ENCODE peak calls at places on chromosomes 4 and X, in seven cellular contexts. One of them, this sample, is unnamed. For H3K4me1 and H3K36me3, the result is how much of the 10 kb centered on the place peaks cover.

GRCh38 chr4:26879805-26880204 is 19.2 kb downstream of the STIM2 start:
- DNase-seq in fibroblast of lung: peak
- DNase-seq in IMR-90: no peak
- DNase-seq in colonic mucosa: no peak
- DNase-seq in mammary epithelial cell: no peak
- DNase-seq in ascending aorta: no peak
- DNase-seq in psoas muscle: no peak
- DNase-seq in this sample: no peak

GRCh38 chrX:63746278-63746677 is 38.7 kb downstream of the ARHGEF9 start:
- DNase-seq in mammary epithelial cell: peak
- DNase-seq in IMR-90: no peak
- DNase-seq in colonic mucosa: no peak
- DNase-seq in psoas muscle: no peak
- DNase-seq in ascending aorta: no peak
- DNase-seq in fibroblast of lung: no peak
- DNase-seq in this sample: peak

GRCh38 chr4:124710911-124711310 is 1.6 kb downstream of the ANKRD50 start:
- DNase-seq in colonic mucosa: peak
- DNase-seq in ascending aorta: no peak
- DNase-seq in IMR-90: no peak
- DNase-seq in psoas muscle: peak
- DNase-seq in mammary epithelial cell: peak
- DNase-seq in fibroblast of lung: peak
- DNase-seq in this sample: peak

GRCh38 chr4:118352843-118353373 is at the start of gene PRSS12:
- DNase-seq in colonic mucosa: peak
- DNase-seq in mammary epithelial cell: peak
- DNase-seq in IMR-90: peak
- DNase-seq in psoas muscle: peak
- DNase-seq in fibroblast of lung: peak
- DNase-seq in ascending aorta: no peak
- DNase-seq in this sample: peak

GRCh38 chrX:142156567-142156966 is 48.5 kb downstream of the MAGEC2 start:
- DNase-seq in mammary epithelial cell: no peak
- DNase-seq in psoas muscle: no peak
- DNase-seq in fibroblast of lung: no peak
- DNase-seq in colonic mucosa: no peak
- DNase-seq in IMR-90: no peak
- DNase-seq in ascending aorta: no peak
- DNase-seq in this sample: no peak

GRCh38 chr4:156291317-156291716 is 337.7 kb upstream of the CTSO start:
- DNase-seq in psoas muscle: no peak
- DNase-seq in IMR-90: peak
- DNase-seq in mammary epithelial cell: peak
- DNase-seq in ascending aorta: no peak
- DNase-seq in colonic mucosa: no peak
- DNase-seq in fibroblast of lung: peak
- DNase-seq in this sample: no peak

GRCh38 chr4:106773106-106773905 is 262.8 kb downstream of the DKK2 start:
- DNase-seq in fibroblast of lung: peak
- DNase-seq in ascending aorta: no peak
- DNase-seq in colonic mucosa: no peak
- DNase-seq in IMR-90: no peak
- DNase-seq in psoas muscle: no peak
- DNase-seq in mammary epithelial cell: peak
- DNase-seq in this sample: no peak

GRCh38 chrX:14865201-14865600 is 7.7 kb downstream of the FANCB start:
- DNase-seq in IMR-90: peak
- DNase-seq in ascending aorta: no peak
- DNase-seq in fibroblast of lung: peak
- DNase-seq in colonic mucosa: no peak
- DNase-seq in mammary epithelial cell: no peak
- DNase-seq in psoas muscle: no peak
- DNase-seq in this sample: no peak

GRCh38 chr4:88320780-88321373 is 36.5 kb upstream of the PPM1K start:
- DNase-seq in fibroblast of lung: peak
- DNase-seq in ascending aorta: no peak
- DNase-seq in colonic mucosa: peak
- DNase-seq in psoas muscle: no peak
- DNase-seq in IMR-90: no peak
- DNase-seq in mammary epithelial cell: no peak
- DNase-seq in this sample: peak

GRCh38 chr4:177047070-177047850 is 254.5 kb upstream of the VEGFC start:
- DNase-seq in colonic mucosa: peak
- DNase-seq in fibroblast of lung: peak
- DNase-seq in ascending aorta: no peak
- DNase-seq in psoas muscle: peak
- DNase-seq in IMR-90: peak
- DNase-seq in mammary epithelial cell: peak
- DNase-seq in this sample: peak

GRCh38 chr4:15702941-15703403 is at the start of gene BST1:
- DNase-seq in IMR-90: peak
- DNase-seq in mammary epithelial cell: peak
- DNase-seq in psoas muscle: peak
- DNase-seq in colonic mucosa: peak
- DNase-seq in ascending aorta: peak
- DNase-seq in fibroblast of lung: peak
- DNase-seq in this sample: peak

GRCh38 chr4:84063618-84064017 is 435.5 kb downstream of the NKX6-1 start:
- DNase-seq in ascending aorta: no peak
- DNase-seq in colonic mucosa: no peak
- DNase-seq in fibroblast of lung: no peak
- DNase-seq in psoas muscle: no peak
- DNase-seq in mammary epithelial cell: no peak
- DNase-seq in IMR-90: no peak
- DNase-seq in this sample: no peak

DNA sequence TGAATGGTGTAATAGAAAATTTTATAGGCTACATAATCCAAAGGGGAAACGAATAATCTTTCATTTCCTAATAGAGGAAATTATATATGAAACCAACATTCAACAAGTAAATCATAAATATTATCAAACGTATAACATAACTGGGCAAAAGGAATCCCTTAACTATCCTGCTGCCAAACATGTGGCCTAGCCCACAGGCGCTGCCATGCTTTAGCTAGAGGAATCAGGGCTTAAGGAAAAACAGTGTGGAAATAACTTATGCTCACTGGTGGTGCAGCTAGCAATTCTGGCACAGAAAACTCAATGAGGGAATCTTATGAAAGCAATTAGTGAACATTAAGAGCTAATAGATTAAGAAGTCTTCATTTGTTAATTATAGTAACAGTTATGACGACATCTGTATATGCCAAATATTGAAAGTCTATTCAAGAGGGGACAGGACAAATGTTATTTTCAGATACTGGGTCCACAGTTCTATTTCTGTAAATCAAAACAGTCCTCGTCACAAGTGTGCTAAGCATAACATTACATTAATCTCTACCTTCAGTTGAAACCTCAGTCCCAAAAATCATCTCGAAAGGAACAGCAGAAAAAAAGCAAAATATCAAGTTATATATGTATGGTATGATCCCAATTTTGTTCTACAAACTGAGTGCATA is 70.5 kb downstream of the APBB2 start:
- DNase-seq in colonic mucosa: no peak
- DNase-seq in fibroblast of lung: peak
- DNase-seq in IMR-90: no peak
- DNase-seq in ascending aorta: no peak
- DNase-seq in mammary epithelial cell: no peak
- DNase-seq in psoas muscle: no peak
- DNase-seq in this sample: no peak
- H3K4me1 ChIP-seq in colonic mucosa: under half
- H3K4me1 ChIP-seq in fibroblast of lung: under half
- H3K4me1 ChIP-seq in IMR-90: under half
- H3K4me1 ChIP-seq in ascending aorta: under half
- H3K4me1 ChIP-seq in mammary epithelial cell: half or more
- H3K4me1 ChIP-seq in psoas muscle: under half
- H3K4me1 ChIP-seq in this sample: under half

DNA sequence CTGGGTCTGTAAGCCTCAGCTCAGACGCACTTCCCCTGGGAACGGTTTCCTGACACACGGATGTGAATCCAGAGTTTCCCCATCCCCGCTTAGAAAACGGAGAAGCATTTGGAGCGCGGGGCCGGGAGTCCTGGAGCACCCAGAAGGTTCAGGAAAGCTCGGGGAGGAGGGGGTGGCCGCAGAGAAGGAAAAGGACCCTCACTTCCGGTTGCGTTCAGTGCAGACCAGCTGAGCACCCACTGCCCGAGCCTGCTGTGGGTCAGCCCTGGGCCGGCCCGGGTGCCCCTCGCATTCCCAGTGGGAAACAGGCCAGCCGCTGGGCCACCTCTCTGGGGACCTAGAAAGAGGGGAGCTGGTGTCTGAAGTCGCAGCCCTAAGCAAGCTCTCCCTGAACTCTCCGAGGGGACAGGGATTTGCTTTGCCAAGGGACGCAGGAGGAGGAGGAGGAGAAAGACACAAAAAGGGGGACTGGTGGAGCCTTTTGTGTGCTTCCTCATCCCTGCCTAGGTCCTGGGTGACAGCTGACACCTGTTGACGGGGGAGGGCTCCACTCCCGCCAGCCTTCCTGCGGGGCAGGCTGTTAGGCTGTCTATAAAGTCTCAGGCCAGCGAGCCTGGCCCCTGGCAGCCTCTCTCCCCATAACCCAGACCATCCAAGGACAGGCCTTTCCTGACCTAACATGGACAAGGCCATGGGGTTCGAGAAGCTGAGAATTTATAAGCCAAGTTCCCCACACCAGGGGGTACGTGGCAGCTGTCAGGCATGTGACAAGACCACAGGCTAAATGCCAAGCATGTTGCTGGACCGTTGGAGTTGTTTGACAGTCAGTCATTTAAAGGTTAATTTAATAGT is 696 bp upstream of the EVC2 start:
- DNase-seq in fibroblast of lung: no peak
- DNase-seq in mammary epithelial cell: no peak
- DNase-seq in ascending aorta: no peak
- DNase-seq in colonic mucosa: no peak
- DNase-seq in psoas muscle: no peak
- DNase-seq in IMR-90: no peak
- DNase-seq in this sample: no peak
- H3K4me3 ChIP-seq in fibroblast of lung: peak
- H3K4me3 ChIP-seq in mammary epithelial cell: peak
- H3K4me3 ChIP-seq in ascending aorta: peak
- H3K4me3 ChIP-seq in colonic mucosa: peak
- H3K4me3 ChIP-seq in psoas muscle: peak
- H3K4me3 ChIP-seq in IMR-90: peak
- H3K4me3 ChIP-seq in this sample: peak

GRCh38 chr4:61723492-61723891 is 523.4 kb downstream of the ADGRL3 start:
- DNase-seq in colonic mucosa: no peak
- DNase-seq in fibroblast of lung: no peak
- DNase-seq in psoas muscle: no peak
- DNase-seq in mammary epithelial cell: no peak
- DNase-seq in ascending aorta: no peak
- DNase-seq in IMR-90: no peak
- DNase-seq in this sample: no peak
- H3K36me3 ChIP-seq in colonic mucosa: under half
- H3K36me3 ChIP-seq in fibroblast of lung: under half
- H3K36me3 ChIP-seq in psoas muscle: under half
- H3K36me3 ChIP-seq in mammary epithelial cell: under half
- H3K36me3 ChIP-seq in ascending aorta: under half
- H3K36me3 ChIP-seq in IMR-90: under half
- H3K36me3 ChIP-seq in this sample: under half

GRCh38 chr4:85478576-85478975 is 3.6 kb downstream of the ARHGAP24 start:
- DNase-seq in colonic mucosa: no peak
- DNase-seq in psoas muscle: no peak
- DNase-seq in IMR-90: no peak
- DNase-seq in ascending aorta: no peak
- DNase-seq in mammary epithelial cell: no peak
- DNase-seq in fibroblast of lung: peak
- DNase-seq in this sample: no peak
- H3K4me1 ChIP-seq in colonic mucosa: under half
- H3K4me1 ChIP-seq in psoas muscle: under half
- H3K4me1 ChIP-seq in IMR-90: under half
- H3K4me1 ChIP-seq in ascending aorta: under half
- H3K4me1 ChIP-seq in mammary epithelial cell: under half
- H3K4me1 ChIP-seq in fibroblast of lung: under half
- H3K4me1 ChIP-seq in this sample: under half

DNA sequence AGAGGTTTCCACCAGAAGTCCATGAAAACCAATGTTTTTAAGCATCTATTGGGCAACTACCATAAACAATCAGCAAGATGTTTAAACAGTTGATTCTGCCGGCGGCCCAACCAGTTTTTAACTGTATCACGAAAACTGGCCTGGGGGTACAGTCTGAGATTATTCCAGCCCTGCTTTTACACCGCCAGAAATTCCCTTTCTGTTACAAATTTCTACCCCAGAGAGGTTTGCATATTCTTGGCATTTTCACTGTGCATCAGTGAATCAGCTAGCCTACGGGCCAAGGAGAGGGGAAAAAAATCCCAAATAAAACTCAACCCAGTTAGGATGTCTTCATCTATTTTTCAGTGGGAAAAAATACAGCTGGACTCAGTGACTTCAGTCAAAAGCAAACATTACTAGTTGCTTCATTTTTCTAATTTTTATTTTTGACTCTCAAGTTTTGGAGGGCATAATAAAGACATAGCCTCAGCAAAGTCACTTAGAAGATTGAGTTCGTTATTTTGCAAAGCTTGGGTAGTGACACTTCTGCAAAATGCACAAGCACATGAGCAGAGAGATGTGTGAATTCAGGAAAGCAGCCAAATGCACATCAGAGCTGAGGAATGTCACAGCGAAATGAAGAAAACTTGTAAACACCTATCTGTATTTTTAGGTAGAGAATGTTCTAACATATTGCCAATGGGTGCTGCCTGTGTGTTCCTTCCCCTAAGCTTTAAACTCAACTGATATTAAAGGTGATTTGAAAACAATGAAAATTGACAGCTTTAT is 167.9 kb upstream of the GK2 start:
- DNase-seq in psoas muscle: no peak
- DNase-seq in mammary epithelial cell: no peak
- DNase-seq in ascending aorta: no peak
- DNase-seq in IMR-90: no peak
- DNase-seq in fibroblast of lung: no peak
- DNase-seq in colonic mucosa: peak
- DNase-seq in this sample: no peak
- H3K4me3 ChIP-seq in psoas muscle: no peak
- H3K4me3 ChIP-seq in mammary epithelial cell: no peak
- H3K4me3 ChIP-seq in ascending aorta: no peak
- H3K4me3 ChIP-seq in IMR-90: no peak
- H3K4me3 ChIP-seq in fibroblast of lung: no peak
- H3K4me3 ChIP-seq in colonic mucosa: no peak
- H3K4me3 ChIP-seq in this sample: no peak

DNA sequence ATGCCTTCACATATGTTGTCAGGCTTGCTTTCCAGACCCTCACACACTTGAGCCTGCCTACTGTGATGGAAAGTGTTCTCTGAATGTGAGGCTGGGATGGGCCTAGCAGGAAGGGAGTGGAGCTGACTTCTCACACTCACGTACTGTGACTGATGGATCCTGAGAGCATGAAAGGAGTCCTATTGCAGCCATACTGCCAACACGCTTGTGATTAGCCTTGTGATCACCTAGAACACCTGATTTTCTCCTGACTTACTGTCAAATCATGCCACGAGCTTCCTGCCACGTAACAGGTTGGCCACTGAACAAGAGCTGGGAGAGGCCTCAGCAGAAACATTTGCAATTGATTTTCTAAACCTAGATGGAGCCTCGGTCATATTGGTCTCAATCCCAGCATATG is 49.9 kb downstream of the ACOX3 start:
- DNase-seq in ascending aorta: no peak
- DNase-seq in mammary epithelial cell: no peak
- DNase-seq in fibroblast of lung: no peak
- DNase-seq in IMR-90: no peak
- DNase-seq in psoas muscle: no peak
- DNase-seq in colonic mucosa: no peak
- DNase-seq in this sample: no peak
- H3K36me3 ChIP-seq in ascending aorta: half or more
- H3K36me3 ChIP-seq in mammary epithelial cell: under half
- H3K36me3 ChIP-seq in fibroblast of lung: under half
- H3K36me3 ChIP-seq in IMR-90: under half
- H3K36me3 ChIP-seq in psoas muscle: under half
- H3K36me3 ChIP-seq in colonic mucosa: under half
- H3K36me3 ChIP-seq in this sample: under half

This sample was measured in small intestine.